ENCODE peak calls at places on chromosomes 5 and 9, in seven cellular contexts. H is heart left ventricle, B is mammary epithelial cell, Y is H9, S is IMR-90, P is fibroblast of lung, L is heart right ventricle. J is an unnamed sample. For H3K4me1 and H3K27me3, the result is how much of the 10 kb centered on the place peaks cover.

GRCh38 chr9:23669776-23670175 is 156.3 kb downstream of the ELAVL2 start:
- DNase-seq in H (no peak), B (no peak), Y (no peak), S (no peak), P (no peak), L (no peak), J (no peak)

GRCh38 chr5:138149530-138149929 is 10.3 kb upstream of the NME5 start:
- DNase-seq in H (no peak), B (no peak), Y (peak), S (peak), P (peak), L (no peak), J (no peak)

GRCh38 chr9:129275626-129276247 is 97.7 kb upstream of the IER5L start:
- DNase-seq in H (peak), B (peak), Y (peak), S (peak), P (no peak), L (peak), J (no peak)

GRCh38 chr9:83451308-83451707 is 86.9 kb downstream of the FRMD3 start:
- DNase-seq in H (no peak), B (peak), Y (no peak), S (no peak), P (no peak), L (no peak), J (no peak)

GRCh38 chr5:148615644-148616283 is 38.6 kb downstream of the HTR4 start:
- DNase-seq in H (no peak), B (peak), Y (no peak), S (peak), P (peak), L (no peak), J (no peak)

GRCh38 chr5:134245101-134245604 is 19.3 kb upstream of the PPP2CA start:
- DNase-seq in H (peak), B (peak), Y (peak), S (peak), P (peak), L (no peak), J (no peak)

GRCh38 chr5:169116961-169117461 is 183.9 kb downstream of the SLIT3 start:
- DNase-seq in H (no peak), B (no peak), Y (peak), S (no peak), P (no peak), L (peak), J (no peak)

GRCh38 chr9:107215381-107215780 is 67.7 kb upstream of the RAD23B start:
- DNase-seq in H (no peak), B (peak), Y (no peak), S (peak), P (no peak), L (no peak), J (no peak)

GRCh38 chr9:110121170-110121569 is 86.8 kb downstream of the C9orf152 start:
- DNase-seq in H (no peak), B (no peak), Y (no peak), S (no peak), P (no peak), L (no peak), J (no peak)

GRCh38 chr5:32996336-32996735 is 285.2 kb downstream of the NPR3 start:
- DNase-seq in H (no peak), B (no peak), Y (no peak), S (no peak), P (no peak), L (no peak), J (no peak)
- H3K4me1 ChIP-seq in H (under half), B (under half), Y (under half), S (under half), P (under half), L (under half), J (under half)

GRCh38 chr9:126700903-126701819 is 87.4 kb downstream of the LMX1B start:
- DNase-seq in H (peak), B (no peak), Y (no peak), S (no peak), P (no peak), L (no peak), J (no peak)
- H3K27me3 ChIP-seq in H (half or more), B (under half), Y (under half), S (under half), P (under half), L (under half), J (under half)

GRCh38 chr5:87010736-87011135 is 256.9 kb upstream of the RASA1 start:
- DNase-seq in H (no peak), B (no peak), Y (no peak), S (no peak), P (peak), L (no peak), J (no peak)

GRCh38 chr5:87020099-87020934 is 247.4 kb upstream of the RASA1 start:
- DNase-seq in H (peak), B (peak), Y (peak), S (peak), P (peak), L (peak), J (no peak)

GRCh38 chr5:87015908-87016307 is 251.8 kb upstream of the RASA1 start:
- DNase-seq in H (no peak), B (no peak), Y (no peak), S (no peak), P (no peak), L (no peak), J (no peak)
- H3K4me1 ChIP-seq in H (under half), B (under half), Y (under half), S (under half), P (under half), L (under half), J (under half)

GRCh38 chr9:10059044-10059443 is 553.8 kb downstream of the PTPRD start:
- DNase-seq in H (no peak), B (peak), Y (no peak), S (peak), P (peak), L (no peak), J (no peak)

GRCh38 chr9:10062629-10063395 is 550.0 kb downstream of the PTPRD start:
- DNase-seq in H (no peak), B (peak), Y (no peak), S (peak), P (peak), L (no peak), J (no peak)
- H3K27me3 ChIP-seq in H (under half), B (under half), Y (under half), S (under half), P (under half), L (under half), J (under half)

GRCh38 chr5:131634996-131635754 is at the start of gene RAPGEF6:
- DNase-seq in H (peak), B (peak), Y (peak), S (peak), P (peak), L (peak), J (peak)

GRCh38 chr5:131635755-131636479 is 888 bp upstream of the RAPGEF6 start:
- DNase-seq in H (no peak), B (peak), Y (no peak), S (no peak), P (no peak), L (no peak), J (no peak)

GRCh38 chr5:131634666-131634995 is 398 bp downstream of the RAPGEF6 start:
- DNase-seq in H (no peak), B (peak), Y (peak), S (peak), P (peak), L (peak), J (peak)

GRCh38 chr5:131630963-131631350 is 4.1 kb downstream of the RAPGEF6 start:
- DNase-seq in H (no peak), B (peak), Y (no peak), S (peak), P (no peak), L (no peak), J (no peak)

GRCh38 chr5:131633830-131634229 is 1.2 kb downstream of the RAPGEF6 start:
- DNase-seq in H (no peak), B (no peak), Y (no peak), S (no peak), P (no peak), L (no peak), J (no peak)
- H3K4me1 ChIP-seq in H (under half), B (under half), Y (under half), S (under half), P (under half), L (under half), J (under half)

GRCh38 chr5:1890296-1890695 is 7.6 kb upstream of the IRX4 start:
- DNase-seq in H (no peak), B (no peak), Y (no peak), S (no peak), P (no peak), L (no peak), J (no peak)

GRCh38 chr5:1892685-1893445 is 10.1 kb upstream of the IRX4 start:
- DNase-seq in H (no peak), B (no peak), Y (no peak), S (no peak), P (no peak), L (no peak), J (no peak)

GRCh38 chr5:1891391-1891790 is 8.7 kb upstream of the IRX4 start:
- DNase-seq in H (no peak), B (no peak), Y (no peak), S (no peak), P (no peak), L (no peak), J (no peak)

GRCh38 chr5:1893754-1894153 is 11.0 kb upstream of the IRX4 start:
- DNase-seq in H (no peak), B (no peak), Y (no peak), S (no peak), P (no peak), L (no peak), J (no peak)

DNA sequence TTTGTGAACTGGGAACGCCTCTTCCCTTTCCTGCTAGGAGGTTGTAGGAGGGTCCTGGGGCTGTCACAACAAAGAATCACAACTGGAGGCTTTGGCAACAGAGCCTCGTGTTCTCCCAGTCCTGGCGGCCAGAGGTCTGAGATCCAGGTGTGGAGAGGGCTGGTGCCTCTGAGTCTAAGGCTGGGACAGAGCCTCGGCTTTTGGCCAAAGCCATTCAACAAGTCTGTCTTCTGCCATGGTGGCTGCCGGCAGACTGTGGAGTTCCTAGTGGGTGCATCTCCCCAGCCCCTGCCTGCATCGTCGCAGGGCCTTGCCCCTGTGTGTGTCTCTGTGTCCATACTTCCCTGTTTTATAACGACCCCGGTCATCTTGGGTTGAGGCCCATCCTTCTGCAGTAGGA is 9.5 kb upstream of the IRX4 start:
- DNase-seq in H (no peak), B (no peak), Y (no peak), S (no peak), P (no peak), L (no peak), J (no peak)
- H3K27me3 ChIP-seq in H (under half), B (under half), Y (under half), S (half or more), P (under half), L (under half), J (under half)

DNA sequence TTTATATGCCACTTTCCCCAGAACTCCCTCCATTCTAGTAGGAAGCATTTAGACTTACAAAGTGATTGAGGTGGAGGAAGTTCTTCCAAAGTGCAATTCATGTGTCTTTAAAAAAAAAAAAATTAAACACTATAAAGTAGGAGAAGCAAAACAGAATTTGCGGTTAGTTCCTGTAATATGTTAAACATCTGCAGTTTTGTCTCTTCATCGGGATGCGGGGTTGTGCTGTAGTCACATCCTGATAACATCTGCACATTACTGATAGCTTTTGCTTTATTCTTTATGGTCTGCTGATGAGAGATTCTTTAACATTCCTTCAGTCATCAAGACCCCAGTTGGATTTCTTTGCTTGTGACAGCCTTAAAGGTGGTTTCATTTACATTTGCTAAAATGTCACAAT is 694.3 kb downstream of the NR2F1-AS1 start:
- DNase-seq in H (no peak), B (no peak), Y (no peak), S (no peak), P (no peak), L (no peak), J (no peak)
- H3K4me1 ChIP-seq in H (under half), B (under half), Y (under half), S (under half), P (under half), L (under half), J (under half)

J was measured in effector memory CD4-positive, alpha-beta T cell.